ENCODE peak calls at places on chromosome 14, in four cellular contexts. M is K562, A is GM12878, X is HepG2. N is an unnamed sample.

GRCh38 chr14:35301334-35302210 is 9.4 kb downstream of the PSMA6 start:
- DNase-seq in M (no peak), A (no peak), X (no peak), N (no peak)

GRCh38 chr14:59811850-59812249 is 58.7 kb downstream of the RTN1 start:
- DNase-seq in M (no peak), A (no peak), X (no peak), N (no peak)

GRCh38 chr14:95330591-95331370 is 11.1 kb upstream of the CLMN start:
- DNase-seq in M (no peak), A (no peak), X (no peak), N (no peak)

GRCh38 chr14:54503476-54503875 is 6.2 kb upstream of the CGRRF1 start:
- DNase-seq in M (no peak), A (no peak), X (peak), N (no peak)

GRCh38 chr14:104805326-104805678 is 4.4 kb downstream of the ZBTB42 start:
- DNase-seq in M (peak), A (no peak), X (no peak), N (no peak)

GRCh38 chr14:93331375-93332031 is 1.3 kb downstream of the BTBD7 start:
- DNase-seq in M (no peak), A (no peak), X (no peak), N (no peak)

GRCh38 chr14:36215217-36215598 is 38.7 kb upstream of the PTCSC3 start:
- DNase-seq in M (no peak), A (no peak), X (no peak), N (no peak)

GRCh38 chr14:88005978-88006851 is 1.3 kb downstream of the GPR65 start:
- DNase-seq in M (no peak), A (peak), X (no peak), N (no peak)

GRCh38 chr14:89485264-89485663 is 68.2 kb upstream of the FOXN3 start:
- DNase-seq in M (no peak), A (no peak), X (no peak), N (no peak)

GRCh38 chr14:75452324-75452723 is 24.5 kb downstream of the JDP2 start:
- DNase-seq in M (no peak), A (no peak), X (no peak), N (no peak)

GRCh38 chr14:22545842-22546721 is 42.9 kb downstream of the DAD1 start:
- DNase-seq in M (no peak), A (no peak), X (no peak), N (no peak)

GRCh38 chr14:104299993-104300761 is 161.8 kb downstream of the KIF26A start:
- DNase-seq in M (no peak), A (no peak), X (no peak), N (no peak)

GRCh38 chr14:27390130-27390529 is 792.3 kb upstream of the NOVA1 start:
- DNase-seq in M (no peak), A (no peak), X (no peak), N (no peak)

GRCh38 chr14:34251662-34252061 is 210.4 kb downstream of the SPTSSA start:
- DNase-seq in M (no peak), A (no peak), X (no peak), N (no peak)

GRCh38 chr14:72451081-72451972 is 442.6 kb downstream of the DPF3 start:
- DNase-seq in M (no peak), A (peak), X (no peak), N (no peak)

GRCh38 chr14:65210118-65210826 is 108.0 kb upstream of the MAX start:
- DNase-seq in M (no peak), A (peak), X (no peak), N (no peak)

GRCh38 chr14:95993768-95994592 is 45.2 kb upstream of the C14orf132 start:
- DNase-seq in M (peak), A (peak), X (peak), N (peak)

GRCh38 chr14:38505221-38506095 is 249.6 kb upstream of the CLEC14A start:
- DNase-seq in M (no peak), A (no peak), X (no peak), N (no peak)

GRCh38 chr14:80278293-80279037 is 67.2 kb upstream of the DIO2 start:
- DNase-seq in M (no peak), A (no peak), X (no peak), N (no peak)

GRCh38 chr14:58987601-58988000 is 200.9 kb upstream of the DAAM1 start:
- DNase-seq in M (no peak), A (no peak), X (no peak), N (no peak)

GRCh38 chr14:93056166-93056839 is 59.4 kb downstream of the ITPK1 start:
- DNase-seq in M (peak), A (no peak), X (no peak), N (no peak)

GRCh38 chr14:76123426-76124095 is 28.2 kb upstream of the GPATCH2L start:
- DNase-seq in M (no peak), A (no peak), X (no peak), N (no peak)

GRCh38 chr14:39102265-39102968 is 618 bp downstream of the SEC23A start:
- DNase-seq in M (no peak), A (no peak), X (peak), N (no peak)

GRCh38 chr14:79581912-79582576 is 629.3 kb downstream of the DIO2 start:
- DNase-seq in M (no peak), A (no peak), X (no peak), N (no peak)

GRCh38 chr14:100297320-100298300 is 8.6 kb downstream of the SLC25A29 start:
- DNase-seq in M (no peak), A (peak), X (no peak), N (no peak)

DNA sequence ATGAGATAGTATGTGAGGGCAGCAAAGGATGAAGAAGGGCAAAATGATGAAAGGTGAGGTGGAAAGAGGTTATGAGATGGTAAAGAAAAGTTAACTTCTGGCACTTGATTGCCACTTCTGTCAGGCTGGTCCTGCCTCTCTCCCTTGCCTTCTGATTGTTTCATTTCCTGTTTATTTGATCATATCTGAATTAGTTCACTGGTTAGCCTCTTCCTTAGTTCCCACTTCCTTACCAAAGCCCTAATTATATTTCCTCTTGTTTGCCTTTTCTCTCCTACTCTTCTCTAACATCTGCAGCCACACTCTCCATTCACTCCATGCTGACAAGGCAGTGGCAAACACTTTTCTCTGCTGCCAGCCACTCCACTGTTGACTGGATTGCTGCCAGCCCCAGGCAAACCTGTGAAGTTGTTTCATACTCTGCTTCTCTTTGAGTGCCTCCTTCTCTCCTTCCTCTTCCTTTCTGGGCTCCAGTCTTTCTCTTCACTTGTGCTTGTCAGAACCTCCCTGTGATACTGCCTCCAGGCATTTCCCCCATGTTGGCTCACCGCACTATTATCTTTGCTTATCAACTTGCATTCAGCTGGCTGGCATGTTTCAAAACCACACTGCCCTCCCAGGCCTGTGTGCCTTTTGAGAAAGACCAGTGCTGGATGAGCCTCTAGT is 8.1 kb downstream of the PNP start:
- DNase-seq in M (no peak), A (no peak), X (no peak), N (no peak)
- TF ChIP-seq BRCA1 in M (no peak), A (no peak), X (no peak), N (no peak)

GRCh38 chr14:73784988-73785313 is 66.7 kb upstream of the PTGR2 start:
- DNase-seq in M (no peak), A (no peak), X (no peak), N (no peak)

GRCh38 chr14:73784065-73784987 is 67.3 kb upstream of the PTGR2 start:
- DNase-seq in M (no peak), A (no peak), X (no peak), N (no peak)

GRCh38 chr14:73785834-73786631 is 65.6 kb upstream of the PTGR2 start:
- DNase-seq in M (peak), A (no peak), X (peak), N (no peak)

GRCh38 chr14:73786632-73786941 is 65.0 kb upstream of the PTGR2 start:
- DNase-seq in M (no peak), A (no peak), X (no peak), N (no peak)

DNA sequence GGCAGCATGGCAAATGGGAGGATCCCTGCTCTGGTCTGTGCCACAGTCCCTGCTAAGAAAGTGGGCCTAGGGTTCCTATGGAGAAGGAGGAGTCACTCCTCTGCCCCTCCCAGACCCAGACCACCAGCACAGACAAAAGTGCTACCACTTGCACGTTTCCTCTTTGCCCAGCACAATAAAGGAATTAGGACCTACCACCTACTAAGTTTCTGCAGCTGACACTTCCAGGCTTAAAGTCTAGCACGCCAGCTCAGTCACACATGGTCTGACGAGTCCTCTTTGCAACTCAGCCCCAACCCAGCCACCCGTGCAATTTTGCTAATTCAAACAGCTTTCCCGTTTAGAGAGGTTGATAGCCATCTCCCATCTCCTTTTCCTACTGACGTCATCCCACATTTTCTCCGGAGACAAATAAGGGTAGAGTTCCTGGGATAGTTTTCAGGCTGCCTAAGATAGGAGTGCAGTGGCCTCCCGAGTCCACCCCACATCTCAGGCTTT is 66.2 kb upstream of the PTGR2 start:
- DNase-seq in M (no peak), A (no peak), X (peak), N (no peak)
- TF ChIP-seq HDAC6 in M (no peak), A (no peak), X (no peak), N (no peak)

GRCh38 chr14:91681116-91681515 is 50.8 kb downstream of the CATSPERB start:
- DNase-seq in M (no peak), A (no peak), X (no peak), N (no peak)

GRCh38 chr14:91681893-91682563 is 49.9 kb downstream of the CATSPERB start:
- DNase-seq in M (no peak), A (no peak), X (no peak), N (no peak)

DNA sequence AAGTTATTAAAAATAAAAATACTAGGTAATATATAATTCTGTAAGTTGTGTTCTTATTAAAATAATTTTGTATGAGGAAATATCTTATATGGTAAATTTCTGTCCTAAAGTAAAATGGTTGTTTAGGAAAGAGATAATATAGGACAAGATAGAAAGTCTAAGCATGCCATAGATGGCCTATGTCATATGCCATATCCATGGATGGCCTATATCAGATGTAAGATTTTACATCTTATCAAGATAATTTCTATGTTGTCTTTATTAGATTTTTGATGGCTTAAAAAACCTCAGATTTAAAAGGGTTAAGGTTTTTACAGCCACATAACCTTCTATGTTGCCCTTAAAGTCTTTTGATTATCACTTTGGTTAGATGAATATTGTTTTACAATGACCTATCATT is 52.6 kb downstream of the CATSPERB start:
- DNase-seq in M (no peak), A (no peak), X (no peak), N (no peak)
- TF ChIP-seq BRCA1 in M (no peak), A (no peak), X (no peak), N (no peak)

GRCh38 chr14:41154143-41154807 is 452.4 kb upstream of the LRFN5 start:
- DNase-seq in M (no peak), A (no peak), X (no peak), N (no peak)
- TF ChIP-seq HDAC6 in M (no peak), A (no peak), X (no peak), N (no peak)

DNA sequence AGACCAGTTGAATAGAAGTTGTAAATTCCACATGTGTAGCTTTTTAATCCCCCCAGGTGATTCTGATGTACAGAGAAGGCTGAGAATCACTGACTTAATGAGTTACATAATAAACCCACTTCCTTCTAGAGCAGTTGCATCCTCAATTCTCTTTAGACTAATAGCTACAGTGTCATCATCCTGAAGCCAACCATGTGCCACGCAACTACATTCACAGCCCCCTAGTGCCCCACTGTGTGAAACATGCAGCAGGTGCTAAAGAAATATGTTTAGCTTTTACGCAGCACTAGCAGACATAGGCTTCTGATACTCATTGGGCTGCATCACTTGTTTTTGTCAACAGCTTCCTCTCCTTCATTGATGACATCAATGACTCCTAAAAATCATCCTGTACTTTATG is 1168.3 kb downstream of the BCL11B start:
- DNase-seq in M (no peak), A (no peak), X (no peak), N (no peak)
- TF ChIP-seq BRCA1 in M (no peak), A (no peak), X (no peak), N (no peak)